ENCODE peak calls at places on chromosome 2, in five cellular contexts. X, J, A, G and U are unnamed samples.

GRCh38 chr2:237282568-237283128 is 131.3 kb downstream of the COL6A3 start:
- DNase-seq in X (no peak), J (no peak), A (no peak), G (no peak), U (no peak)

GRCh38 chr2:136242687-136243277 is 124.8 kb upstream of the CXCR4 start:
- DNase-seq in X (no peak), J (no peak), A (no peak), G (no peak), U (no peak)

GRCh38 chr2:185372188-185372587 is 366.4 kb upstream of the FSIP2 start:
- DNase-seq in X (no peak), J (no peak), A (no peak), G (no peak), U (no peak)

GRCh38 chr2:63058149-63058741 is 7.6 kb downstream of the OTX1 start:
- DNase-seq in X (no peak), J (no peak), A (no peak), G (no peak), U (no peak)

GRCh38 chr2:236777408-236777807 is 207.8 kb downstream of the ACKR3 start:
- DNase-seq in X (no peak), J (no peak), A (no peak), G (no peak), U (no peak)

GRCh38 chr2:63614448-63614968 is 25.7 kb downstream of the MDH1 start:
- DNase-seq in X (peak; percentile 35), J (no peak), A (no peak), G (peak; percentile 43), U (no peak)

GRCh38 chr2:150011336-150011735 is 423.8 kb upstream of the MMADHC start:
- DNase-seq in X (no peak), J (no peak), A (no peak), G (no peak), U (no peak)

GRCh38 chr2:43937269-43937820 is 58.4 kb downstream of the LRPPRC start:
- DNase-seq in X (no peak), J (no peak), A (no peak), G (no peak), U (no peak)

GRCh38 chr2:11998218-11998617 is 251.8 kb downstream of the LPIN1 start:
- DNase-seq in X (no peak), J (peak; percentile 60), A (no peak), G (no peak), U (no peak)

GRCh38 chr2:121429119-121429903 is 101.4 kb upstream of the RNU4ATAC start:
- DNase-seq in X (no peak), J (no peak), A (no peak), G (no peak), U (no peak)

GRCh38 chr2:201093573-201093972 is 21.8 kb downstream of the NDUFB3 start:
- DNase-seq in X (no peak), J (no peak), A (no peak), G (no peak), U (no peak)

GRCh38 chr2:155310589-155310988 is 612.1 kb downstream of the KCNJ3 start:
- DNase-seq in X (peak; percentile 21), J (no peak), A (no peak), G (peak; percentile 47), U (peak; percentile 9)

GRCh38 chr2:40038646-40039045 is 259.6 kb upstream of the THUMPD2 start:
- DNase-seq in X (no peak), J (no peak), A (no peak), G (no peak), U (no peak)

GRCh38 chr2:128305555-128306080 is 13.1 kb downstream of the HS6ST1 start:
- DNase-seq in X (no peak), J (no peak), A (no peak), G (no peak), U (peak; percentile 26)

GRCh38 chr2:201955702-201956141 is 77.9 kb upstream of the FZD7 start:
- DNase-seq in X (no peak), J (no peak), A (no peak), G (no peak), U (no peak)

GRCh38 chr2:241863021-241863954 is 4.6 kb upstream of the PDCD1 start:
- DNase-seq in X (no peak), J (no peak), A (no peak), G (no peak), U (no peak)

GRCh38 chr2:235017441-235017840 is 65.6 kb downstream of the SH3BP4 start:
- DNase-seq in X (no peak), J (no peak), A (no peak), G (no peak), U (no peak)

GRCh38 chr2:20182241-20182931 is 42.5 kb downstream of the SDC1 start:
- DNase-seq in X (no peak), J (no peak), A (no peak), G (no peak), U (peak; percentile 82)

GRCh38 chr2:215845839-215846586 is 167.3 kb downstream of the MREG start:
- DNase-seq in X (no peak), J (peak; percentile 47), A (no peak), G (no peak), U (no peak)

GRCh38 chr2:39313575-39313974 is 69.8 kb upstream of the CDKL4 start:
- DNase-seq in X (no peak), J (no peak), A (no peak), G (no peak), U (no peak)

GRCh38 chr2:102593516-102593915 is 25.8 kb upstream of the SLC9A2 start:
- DNase-seq in X (no peak), J (no peak), A (no peak), G (no peak), U (no peak)

GRCh38 chr2:41775381-41776025 is 272.3 kb upstream of the PKDCC start:
- DNase-seq in X (peak; percentile 15), J (no peak), A (no peak), G (no peak), U (no peak)

GRCh38 chr2:28390857-28391563 is 1.6 kb upstream of the FOSL2 start:
- DNase-seq in X (no peak), J (no peak), A (no peak), G (no peak), U (peak; percentile 52)

GRCh38 chr2:176558574-176559140 is 289.4 kb downstream of the MTX2 start:
- DNase-seq in X (no peak), J (no peak), A (no peak), G (no peak), U (no peak)
- TF ChIP-seq SRF in X (no peak), J (no peak), A (no peak), G (no peak), U (no peak)

DNA sequence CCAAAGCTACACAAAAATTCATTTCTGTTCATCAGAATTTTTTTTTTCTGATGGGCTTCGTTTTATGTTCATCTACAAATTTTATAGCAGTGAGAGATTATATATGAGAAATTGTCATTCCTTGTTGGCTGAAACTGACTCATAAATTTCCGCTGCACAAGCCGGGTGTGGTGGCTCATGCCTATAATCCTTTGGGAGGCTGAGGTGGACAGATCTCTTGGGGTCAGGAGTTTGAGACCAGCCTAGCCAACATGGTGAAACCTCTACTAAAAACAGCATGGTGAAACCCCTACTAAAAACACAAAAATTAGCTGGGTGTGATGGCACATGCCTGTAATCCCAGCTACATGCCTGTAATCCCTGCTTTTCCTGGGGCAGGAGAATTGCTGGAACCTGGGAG is 72.0 kb downstream of the PLEKHM3 start:
- DNase-seq in X (no peak), J (no peak), A (no peak), G (no peak), U (no peak)
- TF ChIP-seq CEBPB in X (no peak), J (no peak), A (no peak), G (no peak), U (no peak)

GRCh38 chr2:10912076-10912731 is 470 bp downstream of the KCNF1 start:
- DNase-seq in X (no peak), J (no peak), A (no peak), G (no peak), U (no peak)

GRCh38 chr2:10910625-10911024 is 1.1 kb upstream of the KCNF1 start:
- DNase-seq in X (no peak), J (no peak), A (no peak), G (no peak), U (no peak)

GRCh38 chr2:10909996-10910341 is 1.8 kb upstream of the KCNF1 start:
- DNase-seq in X (no peak), J (no peak), A (no peak), G (no peak), U (no peak)

GRCh38 chr2:10912796-10913445 is 1.2 kb downstream of the KCNF1 start:
- DNase-seq in X (no peak), J (no peak), A (no peak), G (no peak), U (no peak)

GRCh38 chr2:10911291-10912075 is at the start of gene KCNF1:
- DNase-seq in X (peak; percentile 68), J (no peak), A (no peak), G (no peak), U (no peak)
- TF ChIP-seq SRF in X (no peak), J (no peak), A (no peak), G (no peak), U (no peak)

GRCh38 chr2:231223001-231223375 is 24.6 kb downstream of the ARMC9 start:
- DNase-seq in X (no peak), J (no peak), A (no peak), G (no peak), U (no peak)

GRCh38 chr2:231219289-231219688 is 20.9 kb downstream of the ARMC9 start:
- DNase-seq in X (no peak), J (no peak), A (no peak), G (no peak), U (no peak)

GRCh38 chr2:231223458-231223970 is 25.1 kb downstream of the ARMC9 start:
- DNase-seq in X (no peak), J (no peak), A (no peak), G (no peak), U (no peak)

GRCh38 chr2:231222318-231223000 is 24.0 kb downstream of the ARMC9 start:
- DNase-seq in X (no peak), J (peak; percentile 72), A (no peak), G (no peak), U (no peak)

GRCh38 chr2:231221761-231222160 is 23.3 kb downstream of the ARMC9 start:
- DNase-seq in X (no peak), J (no peak), A (no peak), G (no peak), U (no peak)
- TF ChIP-seq CEBPB in X (no peak), J (no peak), A (no peak), G (no peak), U (no peak)

DNA sequence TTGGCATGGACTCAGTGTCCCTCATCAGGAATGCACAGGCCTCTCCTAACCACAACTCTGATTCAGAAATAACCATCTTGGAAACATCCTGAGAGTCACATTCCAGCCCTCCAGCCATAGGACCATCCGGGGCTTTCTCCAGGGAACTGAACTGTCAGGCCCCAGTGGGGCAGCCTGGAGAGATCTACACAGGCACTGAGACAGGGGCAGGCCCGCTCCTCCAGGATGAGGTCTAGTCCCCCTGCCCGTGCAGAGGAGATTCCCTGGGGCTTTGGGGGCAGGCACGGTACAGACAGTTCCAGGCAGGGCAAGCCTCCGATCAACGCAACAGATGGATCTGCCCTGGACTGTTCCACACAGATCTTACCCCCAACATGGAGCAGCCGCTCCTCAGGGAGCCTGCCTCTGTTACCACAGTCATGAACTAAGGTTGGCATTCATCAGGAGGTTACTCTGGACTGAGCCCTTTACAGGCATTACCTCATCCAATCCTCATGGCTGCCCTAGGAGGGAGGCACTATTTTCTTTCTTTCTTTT is 12.0 kb downstream of the KCNK3 start:
- DNase-seq in X (no peak), J (no peak), A (no peak), G (no peak), U (no peak)
- TF ChIP-seq SRF in X (no peak), J (no peak), A (no peak), G (no peak), U (no peak)